ENCODE peak calls at places on chromosomes 1 and 21, in ten cellular contexts. One of them, this sample, is unnamed.

GRCh38 chr1:186102107-186102506 is 272.9 kb downstream of the TPR start:
- DNase-seq in NCI-H2227 treated with DMSO at 0.1 percent for 48 hours: no peak
- DNase-seq in cardiac fibroblast: no peak
- DNase-seq in naive thymus-derived CD8-positive, alpha-beta T cell: no peak
- DNase-seq in pulmonary artery endothelial cell: no peak
- DNase-seq in A549: no peak
- DNase-seq in central memory CD8-positive, alpha-beta T cell: no peak
- DNase-seq in SHP77: no peak
- DNase-seq in osteoblast: no peak
- DNase-seq in cardiac septum: no peak
- DNase-seq in this sample: no peak

GRCh38 chr1:35220976-35221375 is 28.0 kb upstream of the SFPQ start:
- DNase-seq in osteoblast: peak; percentile 72
- DNase-seq in central memory CD8-positive, alpha-beta T cell: no peak
- DNase-seq in A549: peak; percentile 45
- DNase-seq in naive thymus-derived CD8-positive, alpha-beta T cell: peak; percentile 13
- DNase-seq in NCI-H2227 treated with DMSO at 0.1 percent for 48 hours: peak; percentile 22
- DNase-seq in cardiac septum: no peak
- DNase-seq in SHP77: no peak
- DNase-seq in cardiac fibroblast: peak; percentile 34
- DNase-seq in pulmonary artery endothelial cell: no peak
- DNase-seq in this sample: peak; percentile 5

GRCh38 chr1:23913212-23913880 is at the start of gene CNR2:
- DNase-seq in NCI-H2227 treated with DMSO at 0.1 percent for 48 hours: no peak
- DNase-seq in central memory CD8-positive, alpha-beta T cell: no peak
- DNase-seq in osteoblast: no peak
- DNase-seq in cardiac septum: no peak
- DNase-seq in cardiac fibroblast: no peak
- DNase-seq in A549: no peak
- DNase-seq in naive thymus-derived CD8-positive, alpha-beta T cell: no peak
- DNase-seq in pulmonary artery endothelial cell: no peak
- DNase-seq in SHP77: no peak
- DNase-seq in this sample: no peak

GRCh38 chr1:183676515-183677189 is 23.5 kb upstream of the APOBEC4 start:
- DNase-seq in naive thymus-derived CD8-positive, alpha-beta T cell: no peak
- DNase-seq in A549: no peak
- DNase-seq in pulmonary artery endothelial cell: no peak
- DNase-seq in SHP77: no peak
- DNase-seq in NCI-H2227 treated with DMSO at 0.1 percent for 48 hours: no peak
- DNase-seq in cardiac fibroblast: peak; percentile 52
- DNase-seq in central memory CD8-positive, alpha-beta T cell: no peak
- DNase-seq in osteoblast: no peak
- DNase-seq in cardiac septum: no peak
- DNase-seq in this sample: peak; percentile 76

GRCh38 chr21:14474995-14475394 is 71.1 kb downstream of the SAMSN1 start:
- DNase-seq in pulmonary artery endothelial cell: no peak
- DNase-seq in A549: no peak
- DNase-seq in SHP77: no peak
- DNase-seq in cardiac septum: no peak
- DNase-seq in osteoblast: no peak
- DNase-seq in central memory CD8-positive, alpha-beta T cell: no peak
- DNase-seq in cardiac fibroblast: no peak
- DNase-seq in naive thymus-derived CD8-positive, alpha-beta T cell: no peak
- DNase-seq in NCI-H2227 treated with DMSO at 0.1 percent for 48 hours: no peak
- DNase-seq in this sample: no peak

GRCh38 chr1:218671573-218671972 is 326.4 kb downstream of the TGFB2 start:
- DNase-seq in cardiac fibroblast: no peak
- DNase-seq in osteoblast: peak; percentile 45
- DNase-seq in A549: no peak
- DNase-seq in naive thymus-derived CD8-positive, alpha-beta T cell: no peak
- DNase-seq in central memory CD8-positive, alpha-beta T cell: no peak
- DNase-seq in NCI-H2227 treated with DMSO at 0.1 percent for 48 hours: peak; percentile 41
- DNase-seq in pulmonary artery endothelial cell: no peak
- DNase-seq in SHP77: no peak
- DNase-seq in cardiac septum: no peak
- DNase-seq in this sample: no peak

GRCh38 chr1:71223949-71224348 is 143.1 kb upstream of the ZRANB2 start:
- DNase-seq in NCI-H2227 treated with DMSO at 0.1 percent for 48 hours: no peak
- DNase-seq in central memory CD8-positive, alpha-beta T cell: no peak
- DNase-seq in cardiac fibroblast: peak; percentile 11
- DNase-seq in SHP77: no peak
- DNase-seq in osteoblast: no peak
- DNase-seq in naive thymus-derived CD8-positive, alpha-beta T cell: no peak
- DNase-seq in A549: no peak
- DNase-seq in cardiac septum: no peak
- DNase-seq in pulmonary artery endothelial cell: no peak
- DNase-seq in this sample: no peak

GRCh38 chr1:220809704-220810103 is 23.0 kb downstream of the MTARC1 start:
- DNase-seq in cardiac septum: no peak
- DNase-seq in osteoblast: no peak
- DNase-seq in pulmonary artery endothelial cell: no peak
- DNase-seq in NCI-H2227 treated with DMSO at 0.1 percent for 48 hours: no peak
- DNase-seq in SHP77: no peak
- DNase-seq in cardiac fibroblast: no peak
- DNase-seq in A549: no peak
- DNase-seq in central memory CD8-positive, alpha-beta T cell: no peak
- DNase-seq in naive thymus-derived CD8-positive, alpha-beta T cell: no peak
- DNase-seq in this sample: no peak

GRCh38 chr1:200837931-200838571 is 34.7 kb upstream of the GPR25 start:
- DNase-seq in cardiac septum: no peak
- DNase-seq in cardiac fibroblast: peak; percentile 48
- DNase-seq in osteoblast: no peak
- DNase-seq in central memory CD8-positive, alpha-beta T cell: no peak
- DNase-seq in pulmonary artery endothelial cell: no peak
- DNase-seq in naive thymus-derived CD8-positive, alpha-beta T cell: no peak
- DNase-seq in NCI-H2227 treated with DMSO at 0.1 percent for 48 hours: peak; percentile 3
- DNase-seq in A549: no peak
- DNase-seq in SHP77: no peak
- DNase-seq in this sample: no peak

GRCh38 chr1:78607944-78608343 is 12.3 kb upstream of the IFI44L start:
- DNase-seq in SHP77: no peak
- DNase-seq in naive thymus-derived CD8-positive, alpha-beta T cell: no peak
- DNase-seq in NCI-H2227 treated with DMSO at 0.1 percent for 48 hours: no peak
- DNase-seq in A549: no peak
- DNase-seq in osteoblast: no peak
- DNase-seq in cardiac fibroblast: no peak
- DNase-seq in pulmonary artery endothelial cell: no peak
- DNase-seq in cardiac septum: no peak
- DNase-seq in central memory CD8-positive, alpha-beta T cell: no peak
- DNase-seq in this sample: no peak

GRCh38 chr1:118300808-118301207 is 115.8 kb upstream of the SPAG17 start:
- DNase-seq in osteoblast: no peak
- DNase-seq in naive thymus-derived CD8-positive, alpha-beta T cell: no peak
- DNase-seq in cardiac septum: no peak
- DNase-seq in cardiac fibroblast: no peak
- DNase-seq in SHP77: no peak
- DNase-seq in pulmonary artery endothelial cell: no peak
- DNase-seq in NCI-H2227 treated with DMSO at 0.1 percent for 48 hours: no peak
- DNase-seq in A549: no peak
- DNase-seq in central memory CD8-positive, alpha-beta T cell: no peak
- DNase-seq in this sample: no peak

GRCh38 chr1:230807551-230808267 is 60.5 kb downstream of the CAPN9 start:
- DNase-seq in cardiac fibroblast: no peak
- DNase-seq in cardiac septum: no peak
- DNase-seq in osteoblast: no peak
- DNase-seq in A549: no peak
- DNase-seq in central memory CD8-positive, alpha-beta T cell: no peak
- DNase-seq in NCI-H2227 treated with DMSO at 0.1 percent for 48 hours: no peak
- DNase-seq in naive thymus-derived CD8-positive, alpha-beta T cell: no peak
- DNase-seq in pulmonary artery endothelial cell: no peak
- DNase-seq in SHP77: no peak
- DNase-seq in this sample: no peak

GRCh38 chr1:29708818-29709710 is 472.7 kb downstream of the PTPRU start:
- DNase-seq in SHP77: peak; percentile 37
- DNase-seq in cardiac septum: peak; percentile 64
- DNase-seq in NCI-H2227 treated with DMSO at 0.1 percent for 48 hours: peak; percentile 61
- DNase-seq in central memory CD8-positive, alpha-beta T cell: no peak
- DNase-seq in naive thymus-derived CD8-positive, alpha-beta T cell: no peak
- DNase-seq in cardiac fibroblast: peak; percentile 80
- DNase-seq in pulmonary artery endothelial cell: peak; percentile 30
- DNase-seq in osteoblast: peak; percentile 91
- DNase-seq in A549: peak; percentile 45
- DNase-seq in this sample: peak; percentile 78

GRCh38 chr1:23167353-23168078 is 1.1 kb downstream of the LUZP1 start:
- DNase-seq in naive thymus-derived CD8-positive, alpha-beta T cell: peak; percentile 42
- DNase-seq in A549: no peak
- DNase-seq in central memory CD8-positive, alpha-beta T cell: peak; percentile 18
- DNase-seq in pulmonary artery endothelial cell: no peak
- DNase-seq in cardiac septum: no peak
- DNase-seq in osteoblast: peak; percentile 94
- DNase-seq in NCI-H2227 treated with DMSO at 0.1 percent for 48 hours: no peak
- DNase-seq in cardiac fibroblast: peak; percentile 50
- DNase-seq in SHP77: no peak
- DNase-seq in this sample: peak; percentile 35

GRCh38 chr1:26961826-26962225 is 1.6 kb upstream of the KDF1 start:
- DNase-seq in SHP77: no peak
- DNase-seq in cardiac septum: no peak
- DNase-seq in naive thymus-derived CD8-positive, alpha-beta T cell: no peak
- DNase-seq in central memory CD8-positive, alpha-beta T cell: no peak
- DNase-seq in osteoblast: peak; percentile 89
- DNase-seq in A549: peak; percentile 32
- DNase-seq in pulmonary artery endothelial cell: peak; percentile 56
- DNase-seq in NCI-H2227 treated with DMSO at 0.1 percent for 48 hours: no peak
- DNase-seq in cardiac fibroblast: peak; percentile 97
- DNase-seq in this sample: no peak

GRCh38 chr21:36566606-36567005 is 86.7 kb upstream of the CLDN14 start:
- DNase-seq in naive thymus-derived CD8-positive, alpha-beta T cell: no peak
- DNase-seq in cardiac fibroblast: no peak
- DNase-seq in NCI-H2227 treated with DMSO at 0.1 percent for 48 hours: no peak
- DNase-seq in osteoblast: no peak
- DNase-seq in SHP77: no peak
- DNase-seq in A549: no peak
- DNase-seq in central memory CD8-positive, alpha-beta T cell: no peak
- DNase-seq in pulmonary artery endothelial cell: no peak
- DNase-seq in cardiac septum: no peak
- DNase-seq in this sample: no peak

GRCh38 chr1:55286851-55287602 is 71.9 kb upstream of the USP24 start:
- DNase-seq in SHP77: no peak
- DNase-seq in NCI-H2227 treated with DMSO at 0.1 percent for 48 hours: no peak
- DNase-seq in naive thymus-derived CD8-positive, alpha-beta T cell: no peak
- DNase-seq in central memory CD8-positive, alpha-beta T cell: no peak
- DNase-seq in cardiac fibroblast: peak; percentile 44
- DNase-seq in osteoblast: peak; percentile 4
- DNase-seq in cardiac septum: no peak
- DNase-seq in pulmonary artery endothelial cell: no peak
- DNase-seq in A549: no peak
- DNase-seq in this sample: no peak

GRCh38 chr1:203395746-203396145 is 44.8 kb upstream of the FMOD start:
- DNase-seq in pulmonary artery endothelial cell: no peak
- DNase-seq in NCI-H2227 treated with DMSO at 0.1 percent for 48 hours: no peak
- DNase-seq in cardiac septum: no peak
- DNase-seq in central memory CD8-positive, alpha-beta T cell: no peak
- DNase-seq in SHP77: no peak
- DNase-seq in osteoblast: no peak
- DNase-seq in A549: no peak
- DNase-seq in cardiac fibroblast: no peak
- DNase-seq in naive thymus-derived CD8-positive, alpha-beta T cell: no peak
- DNase-seq in this sample: no peak

GRCh38 chr1:24558902-24559791 is 3.3 kb downstream of the NCMAP start:
- DNase-seq in cardiac septum: peak; percentile 75
- DNase-seq in central memory CD8-positive, alpha-beta T cell: no peak
- DNase-seq in SHP77: peak; percentile 63
- DNase-seq in osteoblast: peak; percentile 95
- DNase-seq in NCI-H2227 treated with DMSO at 0.1 percent for 48 hours: no peak
- DNase-seq in cardiac fibroblast: peak; percentile 75
- DNase-seq in A549: peak; percentile 55
- DNase-seq in pulmonary artery endothelial cell: no peak
- DNase-seq in naive thymus-derived CD8-positive, alpha-beta T cell: no peak
- DNase-seq in this sample: no peak

GRCh38 chr1:167043752-167044488 is 46.3 kb downstream of the GPA33 start:
- DNase-seq in pulmonary artery endothelial cell: no peak
- DNase-seq in central memory CD8-positive, alpha-beta T cell: peak; percentile 34
- DNase-seq in NCI-H2227 treated with DMSO at 0.1 percent for 48 hours: peak; percentile 90
- DNase-seq in osteoblast: peak; percentile 53
- DNase-seq in SHP77: peak; percentile 92
- DNase-seq in A549: peak; percentile 40
- DNase-seq in naive thymus-derived CD8-positive, alpha-beta T cell: peak; percentile 50
- DNase-seq in cardiac fibroblast: peak; percentile 17
- DNase-seq in cardiac septum: peak; percentile 88
- DNase-seq in this sample: peak; percentile 69

GRCh38 chr1:96388421-96389310 is 332.9 kb upstream of the PTBP2 start:
- DNase-seq in osteoblast: peak; percentile 48
- DNase-seq in NCI-H2227 treated with DMSO at 0.1 percent for 48 hours: no peak
- DNase-seq in cardiac fibroblast: peak; percentile 70
- DNase-seq in SHP77: no peak
- DNase-seq in A549: no peak
- DNase-seq in naive thymus-derived CD8-positive, alpha-beta T cell: no peak
- DNase-seq in cardiac septum: no peak
- DNase-seq in pulmonary artery endothelial cell: peak; percentile 93
- DNase-seq in central memory CD8-positive, alpha-beta T cell: no peak
- DNase-seq in this sample: no peak

GRCh38 chr1:44862829-44863406 is 19.9 kb upstream of the PTCH2 start:
- DNase-seq in A549: no peak
- DNase-seq in central memory CD8-positive, alpha-beta T cell: no peak
- DNase-seq in cardiac septum: no peak
- DNase-seq in pulmonary artery endothelial cell: no peak
- DNase-seq in cardiac fibroblast: peak; percentile 65
- DNase-seq in osteoblast: peak; percentile 91
- DNase-seq in naive thymus-derived CD8-positive, alpha-beta T cell: no peak
- DNase-seq in NCI-H2227 treated with DMSO at 0.1 percent for 48 hours: no peak
- DNase-seq in SHP77: no peak
- DNase-seq in this sample: no peak

GRCh38 chr1:165533254-165533653 is 10.5 kb upstream of the LRRC52 start:
- DNase-seq in NCI-H2227 treated with DMSO at 0.1 percent for 48 hours: no peak
- DNase-seq in cardiac septum: no peak
- DNase-seq in SHP77: no peak
- DNase-seq in central memory CD8-positive, alpha-beta T cell: no peak
- DNase-seq in naive thymus-derived CD8-positive, alpha-beta T cell: no peak
- DNase-seq in A549: no peak
- DNase-seq in cardiac fibroblast: no peak
- DNase-seq in pulmonary artery endothelial cell: no peak
- DNase-seq in osteoblast: no peak
- DNase-seq in this sample: no peak

GRCh38 chr1:71269823-71270222 is 189.0 kb upstream of the ZRANB2 start:
- DNase-seq in A549: no peak
- DNase-seq in cardiac septum: no peak
- DNase-seq in SHP77: no peak
- DNase-seq in NCI-H2227 treated with DMSO at 0.1 percent for 48 hours: no peak
- DNase-seq in osteoblast: peak; percentile 13
- DNase-seq in central memory CD8-positive, alpha-beta T cell: no peak
- DNase-seq in naive thymus-derived CD8-positive, alpha-beta T cell: no peak
- DNase-seq in cardiac fibroblast: peak; percentile 51
- DNase-seq in pulmonary artery endothelial cell: no peak
- DNase-seq in this sample: no peak

GRCh38 chr1:3186526-3186921 is 117.5 kb downstream of the PRDM16 start:
- DNase-seq in cardiac septum: peak; percentile 93
- DNase-seq in naive thymus-derived CD8-positive, alpha-beta T cell: no peak
- DNase-seq in pulmonary artery endothelial cell: no peak
- DNase-seq in central memory CD8-positive, alpha-beta T cell: no peak
- DNase-seq in A549: no peak
- DNase-seq in NCI-H2227 treated with DMSO at 0.1 percent for 48 hours: no peak
- DNase-seq in osteoblast: peak; percentile 95
- DNase-seq in SHP77: peak; percentile 10
- DNase-seq in cardiac fibroblast: peak; percentile 41
- DNase-seq in this sample: peak; percentile 44

GRCh38 chr21:38881041-38881570 is 75.4 kb downstream of the ETS2 start:
- DNase-seq in osteoblast: no peak
- DNase-seq in central memory CD8-positive, alpha-beta T cell: no peak
- DNase-seq in A549: no peak
- DNase-seq in NCI-H2227 treated with DMSO at 0.1 percent for 48 hours: no peak
- DNase-seq in pulmonary artery endothelial cell: no peak
- DNase-seq in cardiac septum: no peak
- DNase-seq in SHP77: no peak
- DNase-seq in naive thymus-derived CD8-positive, alpha-beta T cell: no peak
- DNase-seq in cardiac fibroblast: no peak
- DNase-seq in this sample: no peak

GRCh38 chr1:195773958-195774357 is 834.3 kb downstream of the KCNT2 start:
- DNase-seq in SHP77: no peak
- DNase-seq in naive thymus-derived CD8-positive, alpha-beta T cell: no peak
- DNase-seq in NCI-H2227 treated with DMSO at 0.1 percent for 48 hours: no peak
- DNase-seq in central memory CD8-positive, alpha-beta T cell: no peak
- DNase-seq in A549: no peak
- DNase-seq in pulmonary artery endothelial cell: no peak
- DNase-seq in cardiac fibroblast: no peak
- DNase-seq in cardiac septum: no peak
- DNase-seq in osteoblast: no peak
- DNase-seq in this sample: no peak

GRCh38 chr1:116537439-116537838 is 33.4 kb downstream of the CD58 start:
- DNase-seq in NCI-H2227 treated with DMSO at 0.1 percent for 48 hours: no peak
- DNase-seq in cardiac fibroblast: peak; percentile 38
- DNase-seq in naive thymus-derived CD8-positive, alpha-beta T cell: no peak
- DNase-seq in cardiac septum: no peak
- DNase-seq in osteoblast: no peak
- DNase-seq in pulmonary artery endothelial cell: no peak
- DNase-seq in A549: no peak
- DNase-seq in central memory CD8-positive, alpha-beta T cell: no peak
- DNase-seq in SHP77: no peak
- DNase-seq in this sample: no peak

This sample was measured in BE2C.